ENCODE peak calls at places on chromosomes 13 and 19, in four cellular contexts. X, M, K and J are unnamed samples.

GRCh38 chr13:77767413-77767812 is 69.9 kb downstream of the SLAIN1 start:
- DNase-seq in X (no peak), M (no peak), K (no peak), J (no peak)

GRCh38 chr13:82614086-82614485 is 1268.2 kb downstream of the SLITRK1 start:
- DNase-seq in X (no peak), M (no peak), K (no peak), J (no peak)

GRCh38 chr13:39363393-39363792 is 239.6 kb downstream of the LHFPL6 start:
- DNase-seq in X (no peak), M (no peak), K (no peak), J (no peak)

GRCh38 chr13:96391606-96392005 is 301.7 kb downstream of the HS6ST3 start:
- DNase-seq in X (no peak), M (no peak), K (no peak), J (no peak)

GRCh38 chr19:39676004-39676403 is 20.3 kb downstream of the LGALS16 start:
- DNase-seq in X (no peak), M (no peak), K (peak), J (no peak)

GRCh38 chr19:18940791-18941627 is at the start of gene HOMER3:
- DNase-seq in X (peak), M (peak), K (peak), J (no peak)

GRCh38 chr19:45496349-45496953 is 396 bp downstream of the RTN2 start:
- DNase-seq in X (peak), M (no peak), K (peak), J (no peak)

GRCh38 chr19:5454743-5455142 is 474 bp upstream of the ZNRF4 start:
- DNase-seq in X (no peak), M (no peak), K (no peak), J (no peak)

GRCh38 chr13:22040810-22041364 is 370.0 kb downstream of the FGF9 start:
- DNase-seq in X (peak), M (no peak), K (no peak), J (no peak)

GRCh38 chr19:38653028-38653571 is 5.7 kb downstream of the ACTN4 start:
- DNase-seq in X (no peak), M (peak), K (no peak), J (no peak)

GRCh38 chr19:55189424-55189823 is 9.3 kb upstream of the SYT5 start:
- DNase-seq in X (no peak), M (peak), K (peak), J (peak)

GRCh38 chr19:42092350-42092749 is 16.4 kb downstream of the ZNF574 start:
- DNase-seq in X (peak), M (peak), K (peak), J (no peak)

GRCh38 chr19:39247701-39248664 is 673 bp downstream of the IFNL4 start:
- DNase-seq in X (peak), M (peak), K (no peak), J (no peak)

GRCh38 chr19:5154129-5154798 is 185.4 kb downstream of the KDM4B start:
- DNase-seq in X (peak), M (peak), K (peak), J (no peak)

GRCh38 chr13:28495586-28496564 is 947 bp upstream of the FLT1 start:
- DNase-seq in X (peak), M (peak), K (no peak), J (no peak)

GRCh38 chr19:51026554-51026831 is at the start of gene KLK11:
- DNase-seq in X (no peak), M (no peak), K (peak), J (no peak)

GRCh38 chr19:54478677-54479266 is 5.7 kb upstream of the CDC42EP5 start:
- DNase-seq in X (peak), M (peak), K (peak), J (no peak)

GRCh38 chr13:110886475-110887241 is 28.2 kb downstream of the ANKRD10 start:
- DNase-seq in X (peak), M (no peak), K (no peak), J (no peak)

GRCh38 chr13:114115191-114115671 is 17.2 kb downstream of the RASA3 start:
- DNase-seq in X (peak), M (peak), K (peak), J (no peak)

GRCh38 chr13:26050568-26051230 is 1.1 kb downstream of the SHISA2 start:
- DNase-seq in X (peak), M (no peak), K (no peak), J (no peak)

GRCh38 chr19:40134866-40135265 is 44.1 kb upstream of the ZNF780A start:
- DNase-seq in X (no peak), M (no peak), K (no peak), J (no peak)

GRCh38 chr19:41595258-41595889 is 19.4 kb downstream of the CEACAM21 start:
- DNase-seq in X (peak), M (peak), K (peak), J (peak)

GRCh38 chr19:49361438-49362047 is 673 bp downstream of the TEAD2 start:
- DNase-seq in X (peak), M (peak), K (peak), J (peak)
- H3K4me3 ChIP-seq in X (peak), M (peak), K (peak), J (peak)

DNA sequence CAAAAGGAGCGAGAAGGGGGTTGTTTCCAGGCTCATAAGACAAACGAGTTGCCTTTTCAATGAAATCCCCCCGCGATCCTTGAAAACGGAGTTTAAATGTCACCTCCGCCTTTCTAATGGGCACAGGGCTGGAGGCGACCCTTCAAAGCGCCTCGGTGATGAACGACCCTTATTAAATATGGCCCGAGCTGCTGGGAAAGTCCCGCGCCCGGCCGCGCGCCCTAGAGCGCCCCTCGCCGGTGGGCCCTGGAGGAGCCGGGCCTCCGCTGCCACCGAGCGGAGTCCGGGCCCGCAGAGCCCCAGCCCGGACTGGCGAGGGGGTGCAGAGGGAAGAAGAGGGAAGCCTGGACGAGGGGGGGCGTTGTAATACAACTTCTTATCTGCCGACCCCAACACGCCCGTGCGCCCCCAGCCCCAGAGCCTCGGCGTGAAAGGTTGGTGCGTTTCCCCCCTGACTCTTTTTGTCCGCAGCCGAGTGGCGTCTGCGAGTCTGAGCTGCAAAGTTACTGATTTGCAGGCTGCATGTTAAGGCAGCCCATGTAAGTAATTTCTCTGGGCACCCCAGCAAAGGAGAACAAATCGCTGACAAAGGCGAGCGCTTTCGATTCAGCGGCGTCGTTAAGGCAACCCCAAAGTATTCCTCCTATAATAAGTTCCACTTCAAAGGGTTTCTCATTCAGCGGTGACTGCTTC is 11.9 kb downstream of the ZIC5 start:
- DNase-seq in X (peak), M (no peak), K (no peak), J (no peak)
- TF ChIP-seq CTCF in X (peak), M (no peak), K (peak), J (no peak)

GRCh38 chr13:41463823-41464602 is 6.7 kb downstream of the RGCC start:
- DNase-seq in X (no peak), M (no peak), K (no peak), J (no peak)

GRCh38 chr13:41465215-41465907 is 8.0 kb downstream of the RGCC start:
- DNase-seq in X (no peak), M (peak), K (peak), J (peak)

GRCh38 chr13:41468631-41469030 is 11.3 kb downstream of the RGCC start:
- DNase-seq in X (no peak), M (no peak), K (no peak), J (no peak)

GRCh38 chr13:41467546-41467945 is 10.2 kb downstream of the RGCC start:
- DNase-seq in X (no peak), M (no peak), K (no peak), J (no peak)

GRCh38 chr13:41465965-41466364 is 8.6 kb downstream of the RGCC start:
- DNase-seq in X (no peak), M (no peak), K (no peak), J (no peak)
- H3K4me3 ChIP-seq in X (no peak), M (no peak), K (no peak), J (no peak)

GRCh38 chr19:16142032-16142580 is 1.4 kb upstream of the HSH2D start:
- DNase-seq in X (no peak), M (no peak), K (no peak), J (no peak)

GRCh38 chr19:16136185-16137067 is 7.1 kb upstream of the HSH2D start:
- DNase-seq in X (peak), M (no peak), K (no peak), J (no peak)

GRCh38 chr19:16141043-16141442 is 2.4 kb upstream of the HSH2D start:
- DNase-seq in X (no peak), M (no peak), K (no peak), J (no peak)

GRCh38 chr19:16143399-16144215 is at the start of gene HSH2D:
- DNase-seq in X (peak), M (no peak), K (peak), J (no peak)

DNA sequence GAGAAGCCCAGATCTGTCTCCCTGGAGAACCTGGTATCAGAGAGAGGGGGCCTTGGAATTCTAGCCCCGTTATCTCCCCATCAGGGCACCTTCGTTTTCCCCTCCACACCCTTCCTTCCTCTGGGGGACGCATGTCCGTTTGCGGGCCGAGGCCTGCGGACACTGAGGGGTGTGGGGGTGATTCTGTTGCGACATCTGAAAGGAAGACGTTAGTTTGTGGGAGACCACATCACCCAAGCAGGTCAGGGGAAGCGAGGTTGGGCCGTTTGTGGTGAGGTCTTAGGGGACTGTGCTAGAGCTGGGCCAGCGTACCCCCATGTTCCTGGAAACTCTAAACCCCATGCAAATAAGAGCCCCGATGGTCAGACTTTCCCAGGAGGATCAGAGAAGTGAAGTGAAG is 3.7 kb upstream of the HSH2D start:
- DNase-seq in X (no peak), M (no peak), K (no peak), J (no peak)
- TF ChIP-seq CTCF in X (no peak), M (no peak), K (no peak), J (no peak)

DNA sequence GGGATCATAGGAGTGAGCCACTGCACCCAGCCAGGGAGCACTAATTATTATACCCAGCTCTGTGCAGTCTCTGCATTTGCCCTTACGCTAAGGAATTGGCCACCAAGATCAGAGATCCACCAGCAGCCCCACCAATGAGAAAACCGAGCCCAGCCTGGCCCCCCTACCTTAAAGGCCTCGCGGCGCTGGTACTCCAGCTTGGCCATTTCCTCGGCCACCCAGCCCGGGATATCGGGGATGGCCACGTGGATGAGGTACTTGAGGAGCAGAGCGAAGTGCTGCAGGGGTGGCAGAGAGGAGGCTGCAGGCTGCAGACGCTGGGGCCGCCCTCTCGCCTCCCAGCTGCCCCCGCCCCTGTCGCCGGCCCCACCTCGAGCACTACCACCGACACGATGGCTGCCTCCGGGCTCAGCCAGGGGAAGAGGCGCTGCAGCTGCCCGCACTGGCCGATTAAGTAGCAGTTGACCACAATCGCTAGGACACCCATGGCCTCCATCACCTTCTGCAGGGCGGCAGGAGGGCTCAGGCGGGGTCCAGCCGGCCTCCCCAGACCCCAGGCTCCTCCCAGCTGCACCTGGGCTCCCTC is 7.5 kb downstream of the ANO8 start:
- DNase-seq in X (no peak), M (no peak), K (no peak), J (no peak)
- H3K4me3 ChIP-seq in X (peak), M (no peak), K (no peak), J (no peak)

GRCh38 chr13:98460519-98460918 is 116.4 kb downstream of the STK24 start:
- DNase-seq in X (no peak), M (no peak), K (no peak), J (no peak)
- TF ChIP-seq CTCF in X (no peak), M (no peak), K (no peak), J (no peak)

GRCh38 chr19:16457195-16457953 is 14.4 kb downstream of the EPS15L1 start:
- DNase-seq in X (peak), M (peak), K (peak), J (no peak)
- H3K4me3 ChIP-seq in X (no peak), M (peak), K (no peak), J (peak)

DNA sequence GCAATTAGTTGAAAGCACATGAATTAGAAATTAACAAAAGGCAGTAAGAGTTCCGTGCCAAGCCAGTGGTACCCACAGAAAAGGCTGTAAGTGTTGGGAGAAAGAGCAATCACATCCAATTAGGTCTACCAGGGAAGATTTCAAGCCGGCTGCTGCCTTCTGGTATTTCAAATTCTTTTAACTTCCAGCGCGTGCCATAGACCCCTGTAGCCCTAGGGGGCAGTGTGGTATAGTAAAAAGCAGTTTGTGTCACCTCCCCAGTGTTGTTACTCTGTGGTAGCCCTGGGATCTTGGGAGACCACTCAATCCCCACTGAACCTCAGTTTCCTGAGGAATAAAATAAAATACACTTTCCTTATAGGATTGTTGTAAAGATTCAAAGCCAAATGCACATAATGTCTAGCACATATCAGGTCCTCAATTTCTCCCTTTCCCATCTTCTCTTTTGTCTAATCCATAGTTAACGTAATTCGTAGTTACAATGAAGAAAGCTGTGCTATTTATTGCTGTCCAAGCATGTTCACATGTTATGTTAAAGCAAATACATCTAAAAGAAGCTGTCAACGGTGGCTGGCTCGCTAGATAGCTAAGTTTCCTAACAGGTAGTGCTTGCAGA is 230.2 kb downstream of the TDRD3 start:
- DNase-seq in X (peak), M (peak), K (peak), J (no peak)
- TF ChIP-seq CTCF in X (peak), M (peak), K (peak), J (peak)

GRCh38 chr13:49435992-49436391 is 7.9 kb downstream of the CAB39L start:
- DNase-seq in X (no peak), M (peak), K (no peak), J (no peak)

GRCh38 chr13:49441312-49441711 is 2.6 kb downstream of the CAB39L start:
- DNase-seq in X (no peak), M (no peak), K (no peak), J (no peak)

GRCh38 chr13:49439609-49440008 is 4.3 kb downstream of the CAB39L start:
- DNase-seq in X (no peak), M (no peak), K (no peak), J (no peak)

GRCh38 chr13:49437705-49438104 is 6.2 kb downstream of the CAB39L start:
- DNase-seq in X (no peak), M (no peak), K (no peak), J (no peak)

DNA sequence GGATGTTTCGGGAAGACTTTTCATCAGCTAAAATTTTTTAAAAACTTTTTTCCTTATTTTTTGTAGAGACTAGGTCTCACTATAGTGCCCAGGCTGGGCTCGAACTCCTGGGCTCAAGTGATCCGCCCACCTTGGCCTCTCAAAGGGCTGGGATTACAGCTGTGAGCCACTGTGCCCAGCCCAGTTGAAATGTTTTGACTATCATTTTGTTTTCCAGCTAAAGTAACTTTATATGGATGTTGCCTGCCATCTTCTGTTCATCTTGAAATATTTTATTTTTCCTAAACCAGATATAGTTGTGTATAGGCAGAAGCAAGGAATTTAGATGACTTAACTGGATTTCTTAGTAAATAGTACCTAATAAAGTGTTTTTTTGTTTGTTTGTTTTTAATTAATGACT is 7.0 kb downstream of the CAB39L start:
- DNase-seq in X (no peak), M (peak), K (peak), J (no peak)
- H3K4me3 ChIP-seq in X (no peak), M (no peak), K (no peak), J (no peak)